ENCODE peak calls at places on chromosomes 12 and 14, in six cellular contexts. One of them, this sample, is unnamed.

GRCh38 chr12:101557092-101557491 is 37.7 kb upstream of the MYBPC1 start:
- DNase-seq in SK-N-SH: no peak
- DNase-seq in K562: no peak
- DNase-seq in H1: no peak
- DNase-seq in HepG2: no peak
- DNase-seq in GM12878: no peak
- DNase-seq in this sample: no peak

GRCh38 chr12:12399906-12400305 is 43.0 kb downstream of the BORCS5 start:
- DNase-seq in HepG2: no peak
- DNase-seq in SK-N-SH: no peak
- DNase-seq in GM12878: no peak
- DNase-seq in K562: no peak
- DNase-seq in H1: no peak
- DNase-seq in this sample: no peak

GRCh38 chr14:80055912-80056801 is 155.1 kb downstream of the DIO2 start:
- DNase-seq in HepG2: peak; percentile 16
- DNase-seq in K562: peak; percentile 5
- DNase-seq in GM12878: no peak
- DNase-seq in H1: peak; percentile 34
- DNase-seq in SK-N-SH: peak; percentile 23
- DNase-seq in this sample: no peak

GRCh38 chr12:130850418-130851021 is 11.5 kb upstream of the STX2 start:
- DNase-seq in K562: no peak
- DNase-seq in HepG2: no peak
- DNase-seq in GM12878: no peak
- DNase-seq in H1: no peak
- DNase-seq in SK-N-SH: no peak
- DNase-seq in this sample: no peak

GRCh38 chr14:34691173-34691572 is 23.2 kb downstream of the CFL2 start:
- DNase-seq in K562: no peak
- DNase-seq in GM12878: no peak
- DNase-seq in SK-N-SH: no peak
- DNase-seq in HepG2: no peak
- DNase-seq in H1: no peak
- DNase-seq in this sample: no peak

GRCh38 chr12:115440438-115440837 is 756.5 kb upstream of the TBX3 start:
- DNase-seq in K562: peak; percentile 16
- DNase-seq in GM12878: no peak
- DNase-seq in H1: no peak
- DNase-seq in SK-N-SH: no peak
- DNase-seq in HepG2: peak; percentile 66
- DNase-seq in this sample: no peak

GRCh38 chr12:64691793-64692583 is 67.2 kb downstream of the GNS start:
- DNase-seq in H1: no peak
- DNase-seq in HepG2: no peak
- DNase-seq in K562: no peak
- DNase-seq in SK-N-SH: no peak
- DNase-seq in GM12878: no peak
- DNase-seq in this sample: no peak

GRCh38 chr12:95102916-95103671 is 29.7 kb upstream of the NR2C1 start:
- DNase-seq in K562: no peak
- DNase-seq in H1: no peak
- DNase-seq in SK-N-SH: no peak
- DNase-seq in HepG2: peak; percentile 18
- DNase-seq in GM12878: peak; percentile 90
- DNase-seq in this sample: no peak

GRCh38 chr12:94174576-94174975 is 26.2 kb downstream of the PLXNC1 start:
- DNase-seq in SK-N-SH: no peak
- DNase-seq in H1: no peak
- DNase-seq in HepG2: no peak
- DNase-seq in GM12878: no peak
- DNase-seq in K562: no peak
- DNase-seq in this sample: peak; percentile 72

GRCh38 chr12:125882141-125882540 is 816.9 kb downstream of the AACS start:
- DNase-seq in SK-N-SH: no peak
- DNase-seq in H1: no peak
- DNase-seq in GM12878: no peak
- DNase-seq in HepG2: no peak
- DNase-seq in K562: no peak
- DNase-seq in this sample: no peak

GRCh38 chr12:108641446-108642268 is 8.0 kb upstream of the SELPLG start:
- DNase-seq in HepG2: no peak
- DNase-seq in SK-N-SH: no peak
- DNase-seq in K562: no peak
- DNase-seq in H1: no peak
- DNase-seq in GM12878: no peak
- DNase-seq in this sample: no peak

GRCh38 chr12:26471560-26471959 is 276.2 kb downstream of the SSPN start:
- DNase-seq in H1: no peak
- DNase-seq in GM12878: peak; percentile 82
- DNase-seq in K562: no peak
- DNase-seq in HepG2: no peak
- DNase-seq in SK-N-SH: no peak
- DNase-seq in this sample: peak; percentile 55

GRCh38 chr12:107560194-107560905 is 125.2 kb upstream of the PWP1 start:
- DNase-seq in HepG2: peak; percentile 12
- DNase-seq in GM12878: no peak
- DNase-seq in K562: no peak
- DNase-seq in H1: no peak
- DNase-seq in SK-N-SH: no peak
- DNase-seq in this sample: no peak

GRCh38 chr14:44945264-44945663 is 16.5 kb downstream of the KLHL28 start:
- DNase-seq in SK-N-SH: no peak
- DNase-seq in GM12878: no peak
- DNase-seq in HepG2: no peak
- DNase-seq in K562: no peak
- DNase-seq in H1: no peak
- DNase-seq in this sample: no peak

GRCh38 chr14:24150567-24150966 is 3.3 kb downstream of the RNF31 start:
- DNase-seq in HepG2: no peak
- DNase-seq in K562: no peak
- DNase-seq in SK-N-SH: no peak
- DNase-seq in H1: no peak
- DNase-seq in GM12878: no peak
- DNase-seq in this sample: no peak

GRCh38 chr12:64080319-64081008 is 141.6 kb downstream of the KICS2 start:
- DNase-seq in HepG2: no peak
- DNase-seq in H1: no peak
- DNase-seq in GM12878: no peak
- DNase-seq in SK-N-SH: no peak
- DNase-seq in K562: no peak
- DNase-seq in this sample: no peak

GRCh38 chr12:92943482-92944250 is 14.6 kb upstream of the EEA1 start:
- DNase-seq in HepG2: peak; percentile 66
- DNase-seq in GM12878: no peak
- DNase-seq in SK-N-SH: no peak
- DNase-seq in H1: no peak
- DNase-seq in K562: no peak
- DNase-seq in this sample: no peak

GRCh38 chr12:54026640-54027441 is 1.4 kb upstream of the HOXC6 start:
- DNase-seq in GM12878: no peak
- DNase-seq in HepG2: no peak
- DNase-seq in K562: no peak
- DNase-seq in H1: no peak
- DNase-seq in SK-N-SH: no peak
- DNase-seq in this sample: no peak

GRCh38 chr12:85874064-85874463 is at the start of gene NTS:
- DNase-seq in SK-N-SH: no peak
- DNase-seq in K562: no peak
- DNase-seq in H1: no peak
- DNase-seq in GM12878: no peak
- DNase-seq in HepG2: no peak
- DNase-seq in this sample: no peak

GRCh38 chr14:101221549-101222160 is 318.1 kb upstream of the RTL1 start:
- DNase-seq in SK-N-SH: no peak
- DNase-seq in K562: no peak
- DNase-seq in H1: no peak
- DNase-seq in HepG2: no peak
- DNase-seq in GM12878: no peak
- DNase-seq in this sample: no peak

GRCh38 chr14:60642790-60643397 is 6.4 kb downstream of the SIX1 start:
- DNase-seq in GM12878: no peak
- DNase-seq in H1: no peak
- DNase-seq in HepG2: no peak
- DNase-seq in K562: no peak
- DNase-seq in SK-N-SH: no peak
- DNase-seq in this sample: no peak

GRCh38 chr12:1977109-1977508 is 27.1 kb downstream of the DCP1B start:
- DNase-seq in H1: no peak
- DNase-seq in K562: no peak
- DNase-seq in GM12878: no peak
- DNase-seq in SK-N-SH: no peak
- DNase-seq in HepG2: no peak
- DNase-seq in this sample: no peak

GRCh38 chr14:76919431-76919810 is 93.2 kb downstream of the LRRC74A start:
- DNase-seq in GM12878: no peak
- DNase-seq in K562: no peak
- DNase-seq in SK-N-SH: no peak
- DNase-seq in H1: no peak
- DNase-seq in HepG2: no peak
- DNase-seq in this sample: no peak

GRCh38 chr12:42141981-42142606 is 2.6 kb downstream of the GXYLT1 start:
- DNase-seq in SK-N-SH: no peak
- DNase-seq in GM12878: no peak
- DNase-seq in HepG2: no peak
- DNase-seq in K562: no peak
- DNase-seq in H1: no peak
- DNase-seq in this sample: no peak

GRCh38 chr14:68947802-68948201 is 31.3 kb downstream of the ACTN1 start:
- DNase-seq in HepG2: no peak
- DNase-seq in K562: no peak
- DNase-seq in H1: no peak
- DNase-seq in GM12878: no peak
- DNase-seq in SK-N-SH: no peak
- DNase-seq in this sample: peak; percentile 73

DNA sequence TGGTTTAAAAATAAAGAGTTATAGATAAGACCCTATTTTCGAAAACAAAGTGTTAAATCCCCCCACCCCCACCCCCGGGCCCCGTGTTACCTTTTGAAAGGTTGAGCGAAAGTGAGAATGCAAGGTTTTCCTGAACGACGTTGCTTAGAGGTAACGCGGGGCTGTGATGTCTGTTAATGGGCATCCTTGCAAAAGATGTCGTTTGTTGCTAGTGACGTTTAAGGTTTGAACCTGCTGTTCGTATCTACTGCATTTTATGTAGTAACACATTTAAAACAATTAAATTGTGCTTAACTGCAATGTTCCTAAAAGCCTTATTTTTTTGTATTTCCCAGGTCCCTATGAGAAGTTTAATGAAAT is 1.2 kb downstream of the CPSF6 start:
- DNase-seq in GM12878: no peak
- DNase-seq in H1: no peak
- DNase-seq in SK-N-SH: peak; percentile 25
- DNase-seq in HepG2: no peak
- DNase-seq in K562: no peak
- DNase-seq in this sample: no peak
- TF ChIP-seq GABPA in GM12878: no peak
- TF ChIP-seq GABPA in H1: no peak
- TF ChIP-seq GABPA in SK-N-SH: no peak
- TF ChIP-seq GABPA in HepG2: no peak
- TF ChIP-seq GABPA in K562: no peak
- TF ChIP-seq GABPA in this sample: no peak

DNA sequence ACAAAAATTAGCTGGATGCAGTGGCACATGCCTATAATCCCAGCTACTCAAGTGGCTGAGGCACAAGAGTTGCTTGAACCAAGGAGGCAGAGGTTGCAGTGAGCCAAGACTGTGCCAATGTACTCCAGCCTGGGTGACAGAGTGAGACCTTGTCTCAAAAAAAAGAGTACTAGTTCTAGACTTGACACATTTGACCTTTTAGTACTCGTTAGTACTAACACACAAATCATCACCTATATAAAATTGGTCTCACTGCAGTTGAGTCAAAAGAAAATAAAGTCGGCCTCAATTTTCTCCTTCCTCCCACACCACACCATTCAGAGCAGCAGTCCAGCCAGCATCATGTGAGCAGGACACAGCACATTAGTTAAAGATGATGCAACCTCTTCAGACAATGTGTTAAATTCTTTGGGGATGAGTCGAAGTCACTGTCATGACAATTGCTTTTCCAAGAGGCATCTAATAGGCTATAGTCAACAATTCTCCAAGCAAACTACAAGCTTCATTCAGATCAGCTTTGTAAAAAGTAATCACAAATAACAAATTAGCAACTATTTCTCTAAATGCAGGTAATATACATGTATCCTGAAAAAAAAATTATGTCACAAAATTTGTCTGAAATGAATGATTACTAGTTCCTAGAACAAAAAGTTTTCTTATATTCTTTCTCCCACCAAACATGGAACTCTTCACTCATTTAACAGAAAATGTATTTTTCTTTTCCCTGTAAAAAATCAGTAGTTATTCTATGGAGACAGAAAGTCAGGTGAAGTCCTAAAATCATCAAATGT is 55.6 kb downstream of the CLIP1 start:
- DNase-seq in K562: peak; percentile 22
- DNase-seq in HepG2: peak; percentile 84
- DNase-seq in SK-N-SH: no peak
- DNase-seq in GM12878: no peak
- DNase-seq in H1: peak; percentile 19
- DNase-seq in this sample: peak; percentile 18
- TF ChIP-seq POLR2AphosphoS5 in K562: no peak
- TF ChIP-seq POLR2AphosphoS5 in HepG2: no peak
- TF ChIP-seq POLR2AphosphoS5 in SK-N-SH: no peak
- TF ChIP-seq POLR2AphosphoS5 in GM12878: no peak
- TF ChIP-seq POLR2AphosphoS5 in H1: no peak
- TF ChIP-seq POLR2AphosphoS5 in this sample: no peak

GRCh38 chr12:124238886-124239285 is 56.0 kb upstream of the RFLNA start:
- DNase-seq in K562: no peak
- DNase-seq in HepG2: peak; percentile 18
- DNase-seq in SK-N-SH: no peak
- DNase-seq in GM12878: no peak
- DNase-seq in H1: no peak
- DNase-seq in this sample: no peak
- H3K27ac ChIP-seq in K562: no peak overlapping the region
- H3K27ac ChIP-seq in HepG2: no peak overlapping the region
- H3K27ac ChIP-seq in SK-N-SH: no peak overlapping the region
- H3K27ac ChIP-seq in GM12878: no peak overlapping the region
- H3K27ac ChIP-seq in H1: no peak overlapping the region
- H3K27ac ChIP-seq in this sample: no peak overlapping the region

DNA sequence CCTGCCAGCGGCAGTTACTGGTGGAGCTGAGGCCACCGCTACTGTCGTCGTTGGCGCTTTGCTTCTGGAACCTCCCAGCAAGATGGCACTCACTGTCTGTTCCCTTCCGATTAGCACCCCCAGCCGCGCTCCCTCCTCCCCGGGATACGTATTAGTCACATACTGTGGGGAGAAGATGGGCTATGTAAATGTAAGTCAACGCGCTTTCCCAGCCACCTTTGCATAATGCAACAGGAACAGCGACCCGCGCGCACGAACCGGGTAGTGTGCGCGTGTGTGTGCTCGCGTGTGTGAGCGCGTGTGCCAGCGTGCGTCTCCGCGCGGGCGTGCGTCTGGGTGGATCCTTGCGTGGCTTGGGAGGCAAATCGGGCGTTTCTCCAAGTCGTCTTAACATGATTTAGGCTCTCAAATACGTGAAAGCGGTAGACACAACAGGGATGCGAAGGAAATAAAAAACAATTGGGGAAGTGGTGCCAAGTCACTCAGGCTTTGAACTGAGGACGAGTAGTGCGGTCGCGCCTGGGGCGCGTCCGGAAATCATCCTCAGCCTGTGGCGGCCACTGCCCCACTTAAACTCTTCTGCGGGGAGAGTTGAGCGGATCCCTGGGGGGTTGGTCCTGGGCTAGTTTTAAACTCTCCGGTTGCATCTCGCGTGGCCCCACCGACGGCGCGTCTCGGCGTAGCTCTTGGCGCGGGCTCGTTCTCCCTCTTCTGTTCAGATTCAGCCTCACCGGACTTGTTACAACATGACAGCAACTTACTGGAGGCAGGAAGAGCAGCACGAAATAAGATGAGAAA is 1.8 kb downstream of the FLRT2 start:
- DNase-seq in HepG2: no peak
- DNase-seq in GM12878: no peak
- DNase-seq in H1: no peak
- DNase-seq in K562: no peak
- DNase-seq in SK-N-SH: peak; percentile 21
- DNase-seq in this sample: peak; percentile 71
- TF ChIP-seq GABPA in HepG2: no peak
- TF ChIP-seq GABPA in GM12878: no peak
- TF ChIP-seq GABPA in H1: no peak
- TF ChIP-seq GABPA in K562: no peak
- TF ChIP-seq GABPA in SK-N-SH: no peak
- TF ChIP-seq GABPA in this sample: no peak